ENCODE peak calls at places on chromosomes 6 and 20, in seven cellular contexts. One of them, this sample, is unnamed.

GRCh38 chr6:75463896-75464295 is 29.7 kb downstream of the FILIP1 start:
- DNase-seq in fibroblast of lung: no peak
- DNase-seq in K562: no peak
- DNase-seq in astrocyte: no peak
- DNase-seq in H1: no peak
- DNase-seq in PC-3: no peak
- DNase-seq in H9: no peak
- DNase-seq in this sample: no peak

GRCh38 chr6:163335671-163336545 is 78.6 kb upstream of the QKI start:
- DNase-seq in K562: no peak
- DNase-seq in fibroblast of lung: peak
- DNase-seq in PC-3: no peak
- DNase-seq in H9: no peak
- DNase-seq in H1: no peak
- DNase-seq in astrocyte: no peak
- DNase-seq in this sample: no peak

GRCh38 chr6:149147939-149148718 is 169.4 kb upstream of the TAB2 start:
- DNase-seq in fibroblast of lung: no peak
- DNase-seq in PC-3: no peak
- DNase-seq in K562: no peak
- DNase-seq in H9: no peak
- DNase-seq in H1: no peak
- DNase-seq in astrocyte: no peak
- DNase-seq in this sample: no peak

GRCh38 chr6:129645371-129646139 is 64.4 kb downstream of the ARHGAP18 start:
- DNase-seq in fibroblast of lung: peak
- DNase-seq in K562: no peak
- DNase-seq in PC-3: peak
- DNase-seq in H1: no peak
- DNase-seq in H9: no peak
- DNase-seq in astrocyte: no peak
- DNase-seq in this sample: no peak

GRCh38 chr20:36666181-36666740 is 20.3 kb upstream of the SLA2 start:
- DNase-seq in fibroblast of lung: peak
- DNase-seq in PC-3: peak
- DNase-seq in K562: peak
- DNase-seq in H1: no peak
- DNase-seq in H9: no peak
- DNase-seq in astrocyte: no peak
- DNase-seq in this sample: no peak

GRCh38 chr6:12751694-12752304 is 35.2 kb downstream of the PHACTR1 start:
- DNase-seq in fibroblast of lung: peak
- DNase-seq in astrocyte: peak
- DNase-seq in K562: peak
- DNase-seq in H9: peak
- DNase-seq in H1: peak
- DNase-seq in PC-3: peak
- DNase-seq in this sample: peak

GRCh38 chr20:57620274-57620990 is at the start of gene ZBP1:
- DNase-seq in K562: no peak
- DNase-seq in astrocyte: no peak
- DNase-seq in PC-3: no peak
- DNase-seq in fibroblast of lung: no peak
- DNase-seq in H9: no peak
- DNase-seq in H1: peak
- DNase-seq in this sample: no peak

GRCh38 chr20:46122071-46122470 is 4.0 kb downstream of the CD40 start:
- DNase-seq in K562: no peak
- DNase-seq in H9: no peak
- DNase-seq in fibroblast of lung: peak
- DNase-seq in H1: no peak
- DNase-seq in PC-3: peak
- DNase-seq in astrocyte: peak
- DNase-seq in this sample: no peak

GRCh38 chr6:151658091-151658490 is 149.4 kb upstream of the ESR1 start:
- DNase-seq in K562: no peak
- DNase-seq in PC-3: peak
- DNase-seq in fibroblast of lung: no peak
- DNase-seq in H9: no peak
- DNase-seq in astrocyte: no peak
- DNase-seq in H1: no peak
- DNase-seq in this sample: no peak

GRCh38 chr6:22003219-22003779 is 293.5 kb downstream of the PRL start:
- DNase-seq in H9: no peak
- DNase-seq in PC-3: no peak
- DNase-seq in K562: no peak
- DNase-seq in astrocyte: peak
- DNase-seq in fibroblast of lung: peak
- DNase-seq in H1: no peak
- DNase-seq in this sample: no peak

GRCh38 chr6:160929831-160930230 is 61.7 kb upstream of the MAP3K4 start:
- DNase-seq in H9: no peak
- DNase-seq in K562: no peak
- DNase-seq in astrocyte: no peak
- DNase-seq in fibroblast of lung: no peak
- DNase-seq in PC-3: no peak
- DNase-seq in H1: no peak
- DNase-seq in this sample: no peak

GRCh38 chr6:4017847-4018193 is 61.1 kb downstream of the FAM217A start:
- DNase-seq in H9: no peak
- DNase-seq in PC-3: peak
- DNase-seq in fibroblast of lung: peak
- DNase-seq in H1: no peak
- DNase-seq in astrocyte: peak
- DNase-seq in K562: peak
- DNase-seq in this sample: no peak

GRCh38 chr6:9204171-9204570 is 768.8 kb upstream of the SLC35B3 start:
- DNase-seq in astrocyte: peak
- DNase-seq in fibroblast of lung: peak
- DNase-seq in H1: no peak
- DNase-seq in K562: no peak
- DNase-seq in H9: no peak
- DNase-seq in PC-3: peak
- DNase-seq in this sample: peak

GRCh38 chr20:18314786-18315406 is 26.6 kb downstream of the ZNF133 start:
- DNase-seq in H9: no peak
- DNase-seq in K562: no peak
- DNase-seq in fibroblast of lung: peak
- DNase-seq in PC-3: peak
- DNase-seq in astrocyte: peak
- DNase-seq in H1: no peak
- DNase-seq in this sample: peak

GRCh38 chr20:46551508-46552280 is 1.2 kb upstream of the OCSTAMP start:
- DNase-seq in H9: no peak
- DNase-seq in astrocyte: no peak
- DNase-seq in H1: peak
- DNase-seq in fibroblast of lung: no peak
- DNase-seq in K562: no peak
- DNase-seq in PC-3: no peak
- DNase-seq in this sample: no peak

GRCh38 chr6:35166160-35166919 is 25.2 kb upstream of the TCP11 start:
- DNase-seq in H1: no peak
- DNase-seq in astrocyte: no peak
- DNase-seq in PC-3: no peak
- DNase-seq in fibroblast of lung: peak
- DNase-seq in K562: no peak
- DNase-seq in H9: no peak
- DNase-seq in this sample: no peak

GRCh38 chr6:46015119-46015968 is at the start of gene CLIC5:
- DNase-seq in astrocyte: no peak
- DNase-seq in H9: peak
- DNase-seq in H1: peak
- DNase-seq in K562: no peak
- DNase-seq in PC-3: no peak
- DNase-seq in fibroblast of lung: no peak
- DNase-seq in this sample: no peak

GRCh38 chr6:78909391-78909790 is 42.0 kb downstream of the IRAK1BP1 start:
- DNase-seq in PC-3: no peak
- DNase-seq in fibroblast of lung: peak
- DNase-seq in K562: no peak
- DNase-seq in H1: no peak
- DNase-seq in astrocyte: no peak
- DNase-seq in H9: no peak
- DNase-seq in this sample: no peak

GRCh38 chr6:42627674-42628073 is 63.8 kb downstream of the UBR2 start:
- DNase-seq in H1: no peak
- DNase-seq in K562: peak
- DNase-seq in astrocyte: peak
- DNase-seq in PC-3: no peak
- DNase-seq in H9: no peak
- DNase-seq in fibroblast of lung: no peak
- DNase-seq in this sample: no peak

GRCh38 chr6:7146079-7146828 is 38.5 kb downstream of the RREB1 start:
- DNase-seq in fibroblast of lung: peak
- DNase-seq in PC-3: peak
- DNase-seq in H1: no peak
- DNase-seq in astrocyte: peak
- DNase-seq in H9: no peak
- DNase-seq in K562: peak
- DNase-seq in this sample: no peak

GRCh38 chr6:125123468-125124249 is 29.9 kb upstream of the TPD52L1 start:
- DNase-seq in fibroblast of lung: no peak
- DNase-seq in K562: no peak
- DNase-seq in H1: no peak
- DNase-seq in PC-3: no peak
- DNase-seq in astrocyte: no peak
- DNase-seq in H9: no peak
- DNase-seq in this sample: no peak

GRCh38 chr20:38083338-38084048 is 49.9 kb downstream of the RPRD1B start:
- DNase-seq in astrocyte: no peak
- DNase-seq in H1: no peak
- DNase-seq in PC-3: no peak
- DNase-seq in H9: no peak
- DNase-seq in fibroblast of lung: peak
- DNase-seq in K562: peak
- DNase-seq in this sample: no peak

GRCh38 chr6:157527471-157527907 is 146.5 kb downstream of the ZDHHC14 start:
- DNase-seq in astrocyte: no peak
- DNase-seq in fibroblast of lung: peak
- DNase-seq in PC-3: no peak
- DNase-seq in H1: no peak
- DNase-seq in H9: no peak
- DNase-seq in K562: peak
- DNase-seq in this sample: no peak
- H2AFZ ChIP-seq in astrocyte: no peak
- H2AFZ ChIP-seq in fibroblast of lung: no peak
- H2AFZ ChIP-seq in PC-3: no peak
- H2AFZ ChIP-seq in H1: no peak
- H2AFZ ChIP-seq in H9: no peak
- H2AFZ ChIP-seq in K562: peak
- H2AFZ ChIP-seq in this sample: no peak

GRCh38 chr6:53412751-53413150 is 64.0 kb upstream of the ELOVL5 start:
- DNase-seq in astrocyte: no peak
- DNase-seq in PC-3: no peak
- DNase-seq in K562: no peak
- DNase-seq in H9: no peak
- DNase-seq in H1: no peak
- DNase-seq in fibroblast of lung: peak
- DNase-seq in this sample: no peak

GRCh38 chr6:53411451-53411850 is 62.7 kb upstream of the ELOVL5 start:
- DNase-seq in PC-3: peak
- DNase-seq in fibroblast of lung: no peak
- DNase-seq in astrocyte: peak
- DNase-seq in K562: no peak
- DNase-seq in H1: no peak
- DNase-seq in H9: no peak
- DNase-seq in this sample: no peak

GRCh38 chr6:53410508-53411258 is 61.9 kb upstream of the ELOVL5 start:
- DNase-seq in K562: peak
- DNase-seq in fibroblast of lung: peak
- DNase-seq in H9: peak
- DNase-seq in PC-3: peak
- DNase-seq in H1: no peak
- DNase-seq in astrocyte: no peak
- DNase-seq in this sample: no peak

GRCh38 chr6:53412316-53412715 is 63.6 kb upstream of the ELOVL5 start:
- DNase-seq in H9: no peak
- DNase-seq in PC-3: no peak
- DNase-seq in astrocyte: no peak
- DNase-seq in fibroblast of lung: no peak
- DNase-seq in H1: no peak
- DNase-seq in K562: no peak
- DNase-seq in this sample: no peak

GRCh38 chr6:53408826-53409225 is 60.1 kb upstream of the ELOVL5 start:
- DNase-seq in K562: no peak
- DNase-seq in astrocyte: no peak
- DNase-seq in fibroblast of lung: no peak
- DNase-seq in H9: no peak
- DNase-seq in PC-3: no peak
- DNase-seq in H1: no peak
- DNase-seq in this sample: no peak
- H2AFZ ChIP-seq in K562: no peak
- H2AFZ ChIP-seq in astrocyte: no peak
- H2AFZ ChIP-seq in fibroblast of lung: no peak
- H2AFZ ChIP-seq in H9: no peak
- H2AFZ ChIP-seq in PC-3: no peak
- H2AFZ ChIP-seq in H1: no peak
- H2AFZ ChIP-seq in this sample: no peak

GRCh38 chr20:14918281-14918680 is 580.9 kb upstream of the FLRT3 start:
- DNase-seq in PC-3: no peak
- DNase-seq in K562: no peak
- DNase-seq in fibroblast of lung: no peak
- DNase-seq in H9: no peak
- DNase-seq in astrocyte: no peak
- DNase-seq in H1: no peak
- DNase-seq in this sample: no peak
- H2AFZ ChIP-seq in PC-3: no peak
- H2AFZ ChIP-seq in K562: no peak
- H2AFZ ChIP-seq in fibroblast of lung: no peak
- H2AFZ ChIP-seq in H9: no peak
- H2AFZ ChIP-seq in astrocyte: no peak
- H2AFZ ChIP-seq in H1: no peak
- H2AFZ ChIP-seq in this sample: no peak

GRCh38 chr6:155787168-155787567 is 331.5 kb upstream of the NOX3 start:
- DNase-seq in fibroblast of lung: no peak
- DNase-seq in PC-3: no peak
- DNase-seq in astrocyte: no peak
- DNase-seq in K562: no peak
- DNase-seq in H9: no peak
- DNase-seq in H1: no peak
- DNase-seq in this sample: no peak

GRCh38 chr6:155795173-155795796 is 339.6 kb upstream of the NOX3 start:
- DNase-seq in K562: no peak
- DNase-seq in H1: no peak
- DNase-seq in fibroblast of lung: no peak
- DNase-seq in H9: no peak
- DNase-seq in astrocyte: peak
- DNase-seq in PC-3: peak
- DNase-seq in this sample: no peak

GRCh38 chr6:155791186-155791585 is 335.5 kb upstream of the NOX3 start:
- DNase-seq in astrocyte: no peak
- DNase-seq in K562: no peak
- DNase-seq in H1: no peak
- DNase-seq in PC-3: peak
- DNase-seq in H9: no peak
- DNase-seq in fibroblast of lung: no peak
- DNase-seq in this sample: no peak

GRCh38 chr6:155786528-155786927 is 330.9 kb upstream of the NOX3 start:
- DNase-seq in H1: no peak
- DNase-seq in H9: no peak
- DNase-seq in PC-3: no peak
- DNase-seq in K562: no peak
- DNase-seq in astrocyte: no peak
- DNase-seq in fibroblast of lung: no peak
- DNase-seq in this sample: no peak

GRCh38 chr6:155791891-155792290 is 336.3 kb upstream of the NOX3 start:
- DNase-seq in K562: no peak
- DNase-seq in astrocyte: no peak
- DNase-seq in fibroblast of lung: no peak
- DNase-seq in PC-3: no peak
- DNase-seq in H1: no peak
- DNase-seq in H9: no peak
- DNase-seq in this sample: no peak
- H2AFZ ChIP-seq in K562: no peak
- H2AFZ ChIP-seq in astrocyte: no peak
- H2AFZ ChIP-seq in fibroblast of lung: no peak
- H2AFZ ChIP-seq in PC-3: no peak
- H2AFZ ChIP-seq in H1: no peak
- H2AFZ ChIP-seq in H9: no peak
- H2AFZ ChIP-seq in this sample: no peak